ENCODE peak calls at places on chromosomes 1 and 21, in ten cellular contexts. One of them, this sample, is unnamed.

GRCh38 chr1:182604128-182604834 is at the start of gene RGS16:
- DNase-seq in spleen: peak; percentile 98
- DNase-seq in sigmoid colon: peak; percentile 96
- DNase-seq in IMR-90: peak; percentile 62
- DNase-seq in Peyer's patch: peak; percentile 98
- DNase-seq in A549: peak; percentile 93
- DNase-seq in adrenal gland: peak; percentile 94
- DNase-seq in body of pancreas: peak; percentile 96
- DNase-seq in uterus: peak; percentile 90
- DNase-seq in transverse colon: peak; percentile 96
- DNase-seq in this sample: peak; percentile 96

GRCh38 chr1:8424539-8425116 is 106.7 kb downstream of the SLC45A1 start:
- DNase-seq in spleen: peak; percentile 78
- DNase-seq in sigmoid colon: peak; percentile 77
- DNase-seq in IMR-90: no peak
- DNase-seq in Peyer's patch: peak; percentile 89
- DNase-seq in A549: no peak
- DNase-seq in adrenal gland: no peak
- DNase-seq in body of pancreas: peak; percentile 84
- DNase-seq in uterus: peak; percentile 54
- DNase-seq in transverse colon: peak; percentile 76
- DNase-seq in this sample: no peak

GRCh38 chr1:162927421-162927820 is 66.4 kb upstream of the CCDC190 start:
- DNase-seq in spleen: no peak
- DNase-seq in sigmoid colon: no peak
- DNase-seq in IMR-90: no peak
- DNase-seq in Peyer's patch: no peak
- DNase-seq in A549: no peak
- DNase-seq in adrenal gland: no peak
- DNase-seq in body of pancreas: no peak
- DNase-seq in uterus: no peak
- DNase-seq in transverse colon: no peak
- DNase-seq in this sample: no peak

GRCh38 chr21:37986751-37987399 is 70.6 kb upstream of the KCNJ6 start:
- DNase-seq in spleen: no peak
- DNase-seq in sigmoid colon: no peak
- DNase-seq in IMR-90: no peak
- DNase-seq in Peyer's patch: no peak
- DNase-seq in A549: no peak
- DNase-seq in adrenal gland: no peak
- DNase-seq in body of pancreas: no peak
- DNase-seq in uterus: no peak
- DNase-seq in transverse colon: no peak
- DNase-seq in this sample: no peak

GRCh38 chr1:95287078-95287477 is 53.1 kb downstream of the RWDD3 start:
- DNase-seq in spleen: no peak
- DNase-seq in sigmoid colon: no peak
- DNase-seq in IMR-90: no peak
- DNase-seq in Peyer's patch: no peak
- DNase-seq in A549: no peak
- DNase-seq in adrenal gland: no peak
- DNase-seq in body of pancreas: no peak
- DNase-seq in uterus: no peak
- DNase-seq in transverse colon: no peak
- DNase-seq in this sample: no peak

GRCh38 chr1:200558866-200559459 is 61.6 kb downstream of the KIF14 start:
- DNase-seq in spleen: no peak
- DNase-seq in sigmoid colon: no peak
- DNase-seq in IMR-90: peak; percentile 77
- DNase-seq in Peyer's patch: peak; percentile 51
- DNase-seq in A549: peak; percentile 44
- DNase-seq in adrenal gland: peak; percentile 39
- DNase-seq in body of pancreas: no peak
- DNase-seq in uterus: no peak
- DNase-seq in transverse colon: no peak
- DNase-seq in this sample: no peak

GRCh38 chr1:225378880-225379279 is 49.0 kb downstream of the LBR start:
- DNase-seq in spleen: no peak
- DNase-seq in sigmoid colon: no peak
- DNase-seq in IMR-90: peak; percentile 65
- DNase-seq in Peyer's patch: no peak
- DNase-seq in A549: no peak
- DNase-seq in adrenal gland: no peak
- DNase-seq in body of pancreas: peak; percentile 58
- DNase-seq in uterus: no peak
- DNase-seq in transverse colon: no peak
- DNase-seq in this sample: no peak

GRCh38 chr1:202438393-202439174 is 90.1 kb downstream of the PPP1R12B start:
- DNase-seq in spleen: no peak
- DNase-seq in sigmoid colon: peak; percentile 53
- DNase-seq in IMR-90: no peak
- DNase-seq in Peyer's patch: no peak
- DNase-seq in A549: no peak
- DNase-seq in adrenal gland: no peak
- DNase-seq in body of pancreas: no peak
- DNase-seq in uterus: no peak
- DNase-seq in transverse colon: no peak
- DNase-seq in this sample: no peak

GRCh38 chr1:54989473-54989872 is 9.0 kb downstream of the TMEM61 start:
- DNase-seq in spleen: no peak
- DNase-seq in sigmoid colon: no peak
- DNase-seq in IMR-90: no peak
- DNase-seq in Peyer's patch: peak; percentile 70
- DNase-seq in A549: no peak
- DNase-seq in adrenal gland: peak; percentile 83
- DNase-seq in body of pancreas: peak; percentile 78
- DNase-seq in uterus: no peak
- DNase-seq in transverse colon: peak; percentile 67
- DNase-seq in this sample: no peak

GRCh38 chr1:29152046-29152805 is 28.5 kb upstream of the TMEM200B start:
- DNase-seq in spleen: peak; percentile 21
- DNase-seq in sigmoid colon: no peak
- DNase-seq in IMR-90: no peak
- DNase-seq in Peyer's patch: no peak
- DNase-seq in A549: no peak
- DNase-seq in adrenal gland: no peak
- DNase-seq in body of pancreas: no peak
- DNase-seq in uterus: no peak
- DNase-seq in transverse colon: no peak
- DNase-seq in this sample: no peak

GRCh38 chr21:38254970-38255369 is 1.8 kb upstream of the KCNJ15 start:
- DNase-seq in spleen: no peak
- DNase-seq in sigmoid colon: no peak
- DNase-seq in IMR-90: no peak
- DNase-seq in Peyer's patch: no peak
- DNase-seq in A549: no peak
- DNase-seq in adrenal gland: no peak
- DNase-seq in body of pancreas: no peak
- DNase-seq in uterus: no peak
- DNase-seq in transverse colon: no peak
- DNase-seq in this sample: no peak

GRCh38 chr1:110053557-110054428 is 16.7 kb downstream of the ALX3 start:
- DNase-seq in spleen: peak; percentile 90
- DNase-seq in sigmoid colon: peak; percentile 80
- DNase-seq in IMR-90: peak; percentile 25
- DNase-seq in Peyer's patch: peak; percentile 89
- DNase-seq in A549: peak; percentile 49
- DNase-seq in adrenal gland: peak; percentile 84
- DNase-seq in body of pancreas: peak; percentile 82
- DNase-seq in uterus: peak; percentile 70
- DNase-seq in transverse colon: peak; percentile 77
- DNase-seq in this sample: peak; percentile 66

GRCh38 chr1:199038188-199038587 is 399.3 kb downstream of the PTPRC start:
- DNase-seq in spleen: no peak
- DNase-seq in sigmoid colon: no peak
- DNase-seq in IMR-90: no peak
- DNase-seq in Peyer's patch: no peak
- DNase-seq in A549: no peak
- DNase-seq in adrenal gland: no peak
- DNase-seq in body of pancreas: no peak
- DNase-seq in uterus: no peak
- DNase-seq in transverse colon: no peak
- DNase-seq in this sample: no peak

GRCh38 chr1:199041173-199041914 is 402.5 kb downstream of the PTPRC start:
- DNase-seq in spleen: no peak
- DNase-seq in sigmoid colon: no peak
- DNase-seq in IMR-90: no peak
- DNase-seq in Peyer's patch: no peak
- DNase-seq in A549: no peak
- DNase-seq in adrenal gland: no peak
- DNase-seq in body of pancreas: no peak
- DNase-seq in uterus: no peak
- DNase-seq in transverse colon: no peak
- DNase-seq in this sample: no peak

GRCh38 chr1:199040076-199040475 is 401.2 kb downstream of the PTPRC start:
- DNase-seq in spleen: no peak
- DNase-seq in sigmoid colon: no peak
- DNase-seq in IMR-90: no peak
- DNase-seq in Peyer's patch: no peak
- DNase-seq in A549: no peak
- DNase-seq in adrenal gland: no peak
- DNase-seq in body of pancreas: no peak
- DNase-seq in uterus: no peak
- DNase-seq in transverse colon: no peak
- DNase-seq in this sample: no peak

GRCh38 chr1:199042193-199042592 is 403.4 kb downstream of the PTPRC start:
- DNase-seq in spleen: no peak
- DNase-seq in sigmoid colon: no peak
- DNase-seq in IMR-90: no peak
- DNase-seq in Peyer's patch: no peak
- DNase-seq in A549: no peak
- DNase-seq in adrenal gland: no peak
- DNase-seq in body of pancreas: no peak
- DNase-seq in uterus: no peak
- DNase-seq in transverse colon: no peak
- DNase-seq in this sample: no peak

DNA sequence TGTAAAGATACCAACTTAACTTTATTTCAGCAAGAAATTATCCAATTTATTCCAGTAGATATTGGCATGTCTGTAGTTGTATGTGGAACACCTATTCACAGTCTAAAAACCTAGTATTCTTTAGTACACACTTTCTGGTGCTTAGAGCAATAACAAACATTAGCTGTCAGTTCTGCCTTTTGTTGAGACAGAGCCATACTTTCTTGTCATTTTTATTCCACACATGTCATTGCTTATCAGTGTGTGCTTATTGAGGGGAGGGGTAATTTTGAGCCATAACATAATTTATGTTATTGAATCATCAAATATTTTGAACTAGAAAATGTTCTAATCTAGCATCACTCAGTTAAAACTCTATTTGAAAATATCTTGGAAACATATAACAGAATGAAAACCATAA is 401.7 kb downstream of the PTPRC start:
- DNase-seq in spleen: no peak
- DNase-seq in sigmoid colon: no peak
- DNase-seq in IMR-90: no peak
- DNase-seq in Peyer's patch: no peak
- DNase-seq in A549: no peak
- DNase-seq in adrenal gland: no peak
- DNase-seq in body of pancreas: no peak
- DNase-seq in uterus: no peak
- DNase-seq in transverse colon: no peak
- DNase-seq in this sample: no peak
- TF ChIP-seq POLR2A in spleen: no peak
- TF ChIP-seq POLR2A in sigmoid colon: no peak
- TF ChIP-seq POLR2A in IMR-90: no peak
- TF ChIP-seq POLR2A in Peyer's patch: no peak
- TF ChIP-seq POLR2A in A549: no peak
- TF ChIP-seq POLR2A in adrenal gland: no peak
- TF ChIP-seq POLR2A in body of pancreas: no peak
- TF ChIP-seq POLR2A in uterus: no peak
- TF ChIP-seq POLR2A in transverse colon: no peak
- TF ChIP-seq POLR2A in this sample: no peak

DNA sequence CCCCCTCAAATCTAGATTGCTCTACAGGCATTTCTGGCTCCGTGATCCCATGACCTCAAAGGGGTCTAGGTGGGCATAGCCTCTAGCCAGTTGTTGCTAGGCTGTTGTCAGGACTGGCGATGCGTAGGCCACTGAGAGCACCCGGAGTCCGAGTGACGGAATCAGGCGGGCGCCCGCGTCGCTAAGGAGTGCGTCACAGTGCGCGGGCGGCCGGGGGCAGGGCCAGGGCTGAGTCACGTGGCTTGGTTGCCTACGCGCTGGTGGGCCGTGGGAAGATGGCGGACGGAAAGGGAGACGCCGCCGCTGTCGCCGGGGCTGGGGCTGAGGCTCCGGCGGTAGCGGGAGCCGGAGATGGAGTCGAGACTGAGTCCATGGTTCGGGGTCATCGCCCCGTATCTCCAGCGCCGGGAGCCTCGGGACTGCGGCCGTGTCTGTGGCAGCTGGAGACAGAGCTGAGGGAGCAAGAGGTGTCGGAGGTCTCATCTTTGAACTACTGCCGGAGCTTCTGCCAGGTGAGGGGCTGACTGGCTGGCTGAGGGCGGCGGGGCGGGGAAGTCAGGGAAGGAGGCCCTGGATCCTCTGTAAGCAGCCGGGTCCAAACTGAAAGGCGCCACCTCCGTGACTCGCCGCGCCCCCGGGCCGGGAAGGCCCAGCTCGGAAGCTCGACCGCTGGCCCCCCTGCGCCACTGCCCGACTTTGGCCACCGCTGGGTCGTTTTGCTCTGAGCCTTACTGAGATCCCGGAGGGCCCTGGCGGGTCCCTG is at the start of gene RLF:
- DNase-seq in spleen: peak; percentile 98
- DNase-seq in sigmoid colon: peak; percentile 98
- DNase-seq in IMR-90: peak; percentile 93
- DNase-seq in Peyer's patch: peak; percentile 97
- DNase-seq in A549: peak; percentile 75
- DNase-seq in adrenal gland: peak; percentile 96
- DNase-seq in body of pancreas: peak; percentile 95
- DNase-seq in uterus: peak; percentile 91
- DNase-seq in transverse colon: peak; percentile 95
- DNase-seq in this sample: peak; percentile 95
- TF ChIP-seq POLR2A in spleen: peak; percentile 53
- TF ChIP-seq POLR2A in sigmoid colon: peak; percentile 88
- TF ChIP-seq POLR2A in IMR-90: peak; percentile 99
- TF ChIP-seq POLR2A in Peyer's patch: peak; percentile 84
- TF ChIP-seq POLR2A in A549: peak; percentile 76
- TF ChIP-seq POLR2A in adrenal gland: peak; percentile 85
- TF ChIP-seq POLR2A in body of pancreas: peak; percentile 87
- TF ChIP-seq POLR2A in uterus: peak; percentile 87
- TF ChIP-seq POLR2A in transverse colon: peak; percentile 92
- TF ChIP-seq POLR2A in this sample: peak; percentile 87

GRCh38 chr1:235011064-235011598 is 117.5 kb downstream of the TOMM20 start:
- DNase-seq in spleen: no peak
- DNase-seq in sigmoid colon: no peak
- DNase-seq in IMR-90: no peak
- DNase-seq in Peyer's patch: peak; percentile 51
- DNase-seq in A549: no peak
- DNase-seq in adrenal gland: no peak
- DNase-seq in body of pancreas: no peak
- DNase-seq in uterus: no peak
- DNase-seq in transverse colon: no peak
- DNase-seq in this sample: peak; percentile 36
- TF ChIP-seq POLR2A in spleen: no peak
- TF ChIP-seq POLR2A in sigmoid colon: no peak
- TF ChIP-seq POLR2A in IMR-90: peak; percentile 37
- TF ChIP-seq POLR2A in Peyer's patch: no peak
- TF ChIP-seq POLR2A in A549: no peak
- TF ChIP-seq POLR2A in adrenal gland: no peak
- TF ChIP-seq POLR2A in body of pancreas: no peak
- TF ChIP-seq POLR2A in uterus: no peak
- TF ChIP-seq POLR2A in transverse colon: no peak
- TF ChIP-seq POLR2A in this sample: no peak

GRCh38 chr1:27154991-27155781 is at the start of gene SLC9A1:
- DNase-seq in spleen: peak; percentile 99
- DNase-seq in sigmoid colon: peak; percentile 98
- DNase-seq in IMR-90: peak; percentile 90
- DNase-seq in Peyer's patch: peak; percentile 98
- DNase-seq in A549: peak; percentile 60
- DNase-seq in adrenal gland: peak; percentile 97
- DNase-seq in body of pancreas: peak; percentile 97
- DNase-seq in uterus: peak; percentile 96
- DNase-seq in transverse colon: peak; percentile 97
- DNase-seq in this sample: peak; percentile 95
- TF ChIP-seq POLR2A in spleen: peak; percentile 100
- TF ChIP-seq POLR2A in sigmoid colon: peak; percentile 94
- TF ChIP-seq POLR2A in IMR-90: peak; percentile 100
- TF ChIP-seq POLR2A in Peyer's patch: peak; percentile 99
- TF ChIP-seq POLR2A in A549: peak; percentile 97
- TF ChIP-seq POLR2A in adrenal gland: peak; percentile 100
- TF ChIP-seq POLR2A in body of pancreas: peak; percentile 100
- TF ChIP-seq POLR2A in uterus: peak; percentile 93
- TF ChIP-seq POLR2A in transverse colon: peak; percentile 98
- TF ChIP-seq POLR2A in this sample: peak; percentile 99

This sample was measured in right lobe of liver.